ENCODE peak calls at places on chromosomes 3 and 15, in four cellular contexts. One of them, this sample, is unnamed.

GRCh38 chr3:197598404-197598980 is 42.7 kb upstream of the BDH1 start:
- DNase-seq in AG10803: no peak
- DNase-seq in NB4: no peak
- DNase-seq in adrenal gland: no peak
- DNase-seq in this sample: no peak

GRCh38 chr15:68372291-68372811 is 59.6 kb downstream of the ITGA11 start:
- DNase-seq in AG10803: no peak
- DNase-seq in NB4: peak
- DNase-seq in adrenal gland: peak
- DNase-seq in this sample: peak

GRCh38 chr3:71542548-71543370 is 40.8 kb downstream of the FOXP1 start:
- DNase-seq in adrenal gland: peak
- DNase-seq in NB4: peak
- DNase-seq in AG10803: peak
- DNase-seq in this sample: peak

GRCh38 chr15:63945838-63946298 is 100.4 kb downstream of the DAPK2 start:
- DNase-seq in NB4: no peak
- DNase-seq in adrenal gland: peak
- DNase-seq in AG10803: no peak
- DNase-seq in this sample: no peak

GRCh38 chr15:96338772-96339661 is 8.5 kb downstream of the NR2F2 start:
- DNase-seq in AG10803: no peak
- DNase-seq in adrenal gland: peak
- DNase-seq in NB4: no peak
- DNase-seq in this sample: peak

GRCh38 chr15:67303490-67304363 is 49.1 kb downstream of the IQCH start:
- DNase-seq in AG10803: peak
- DNase-seq in NB4: peak
- DNase-seq in adrenal gland: peak
- DNase-seq in this sample: peak

GRCh38 chr3:42590989-42591756 is 513 bp downstream of the SS18L2 start:
- DNase-seq in AG10803: no peak
- DNase-seq in NB4: no peak
- DNase-seq in adrenal gland: no peak
- DNase-seq in this sample: no peak

GRCh38 chr3:134371542-134372324 is 2.5 kb downstream of the AMOTL2 start:
- DNase-seq in adrenal gland: no peak
- DNase-seq in AG10803: peak
- DNase-seq in NB4: no peak
- DNase-seq in this sample: no peak

GRCh38 chr3:188863999-188864406 is 307.8 kb upstream of the TPRG1 start:
- DNase-seq in adrenal gland: no peak
- DNase-seq in AG10803: peak
- DNase-seq in NB4: no peak
- DNase-seq in this sample: peak

GRCh38 chr3:96813134-96813819 is 1.1 kb upstream of the EPHA6 start:
- DNase-seq in adrenal gland: peak
- DNase-seq in NB4: peak
- DNase-seq in AG10803: peak
- DNase-seq in this sample: peak
- H3K4me3 ChIP-seq in adrenal gland: peak
- H3K4me3 ChIP-seq in NB4: no peak
- H3K4me3 ChIP-seq in AG10803: peak
- H3K4me3 ChIP-seq in this sample: peak

GRCh38 chr3:56290376-56290775 is 177.9 kb downstream of the ERC2 start:
- DNase-seq in NB4: no peak
- DNase-seq in AG10803: no peak
- DNase-seq in adrenal gland: no peak
- DNase-seq in this sample: no peak

GRCh38 chr3:56291244-56291680 is 177.0 kb downstream of the ERC2 start:
- DNase-seq in AG10803: peak
- DNase-seq in adrenal gland: no peak
- DNase-seq in NB4: no peak
- DNase-seq in this sample: peak

GRCh38 chr3:56282341-56282740 is 185.9 kb downstream of the ERC2 start:
- DNase-seq in AG10803: no peak
- DNase-seq in NB4: peak
- DNase-seq in adrenal gland: no peak
- DNase-seq in this sample: no peak

GRCh38 chr3:56291953-56292352 is 176.3 kb downstream of the ERC2 start:
- DNase-seq in adrenal gland: no peak
- DNase-seq in NB4: no peak
- DNase-seq in AG10803: peak
- DNase-seq in this sample: peak

DNA sequence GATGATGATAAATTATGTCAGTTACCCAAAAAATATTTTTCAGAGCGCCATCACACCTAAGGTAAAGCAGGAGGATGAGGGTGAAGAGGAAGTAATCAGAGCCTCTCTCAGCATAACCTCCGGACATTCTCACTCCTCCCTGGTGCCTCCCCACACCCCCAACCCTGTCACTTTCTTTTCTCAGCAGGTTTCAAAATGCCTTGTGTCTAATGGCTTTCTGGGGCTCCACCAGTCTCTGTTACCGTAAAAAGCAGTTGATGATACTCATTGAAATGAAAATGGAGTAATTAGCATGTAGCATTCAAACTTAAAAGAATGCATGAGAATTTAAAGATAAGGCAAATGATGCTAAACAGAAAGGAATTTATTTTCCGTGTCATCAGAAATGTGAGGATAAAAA is 180.0 kb downstream of the ERC2 start:
- DNase-seq in AG10803: no peak
- DNase-seq in NB4: no peak
- DNase-seq in adrenal gland: no peak
- DNase-seq in this sample: no peak
- TF ChIP-seq CTCF in AG10803: no peak
- TF ChIP-seq CTCF in NB4: no peak
- TF ChIP-seq CTCF in adrenal gland: no peak
- TF ChIP-seq CTCF in this sample: no peak

GRCh38 chr3:177361042-177361938 is 164.0 kb upstream of the TBL1XR1 start:
- DNase-seq in NB4: peak
- DNase-seq in adrenal gland: no peak
- DNase-seq in AG10803: no peak
- DNase-seq in this sample: no peak
- H3K4me3 ChIP-seq in NB4: no peak
- H3K4me3 ChIP-seq in adrenal gland: peak
- H3K4me3 ChIP-seq in AG10803: no peak
- H3K4me3 ChIP-seq in this sample: no peak

DNA sequence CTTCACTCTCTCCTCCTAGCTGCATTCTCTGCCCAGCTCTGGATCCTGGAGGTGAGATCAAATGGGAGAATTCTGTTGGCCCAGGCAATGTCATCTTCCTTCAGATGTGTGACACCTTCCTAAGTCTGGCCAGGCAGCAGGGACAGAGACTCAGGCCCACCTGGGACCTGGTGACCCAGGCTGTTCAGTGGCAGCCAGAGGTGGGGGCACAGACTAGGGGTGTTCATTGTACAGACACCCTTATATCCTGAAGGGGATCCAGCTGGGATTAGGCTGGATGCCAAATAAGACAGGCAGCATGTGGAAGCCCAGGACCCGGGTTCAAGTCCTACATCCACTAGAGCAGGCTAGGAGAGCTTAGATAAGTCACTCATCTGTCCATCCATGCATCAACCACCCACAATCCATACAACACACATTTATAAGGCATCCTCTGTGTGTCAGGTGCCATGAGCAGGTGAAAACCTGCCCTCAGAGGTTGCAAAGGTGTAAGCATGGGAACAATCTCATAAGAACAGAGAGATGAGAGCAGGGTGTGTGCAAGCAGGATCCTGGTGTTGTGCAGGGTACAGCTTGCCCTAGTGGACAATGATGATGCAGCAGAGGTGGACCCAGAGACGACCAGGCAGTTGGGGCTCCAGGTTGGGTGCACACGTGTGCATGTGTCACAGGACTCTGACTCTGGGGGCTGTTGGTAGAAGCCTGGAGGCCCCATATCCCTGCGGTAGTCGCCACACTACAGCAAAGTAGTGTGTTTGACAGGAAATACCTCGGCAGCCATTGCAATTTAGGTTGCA is 18.3 kb upstream of the RPL29 start:
- DNase-seq in NB4: no peak
- DNase-seq in AG10803: no peak
- DNase-seq in adrenal gland: no peak
- DNase-seq in this sample: no peak
- TF ChIP-seq CTCF in NB4: peak
- TF ChIP-seq CTCF in AG10803: no peak
- TF ChIP-seq CTCF in adrenal gland: no peak
- TF ChIP-seq CTCF in this sample: no peak

GRCh38 chr3:12809001-12809400 is 12.5 kb downstream of the CAND2 start:
- DNase-seq in NB4: no peak
- DNase-seq in adrenal gland: no peak
- DNase-seq in AG10803: no peak
- DNase-seq in this sample: no peak

GRCh38 chr3:12808587-12808986 is 12.1 kb downstream of the CAND2 start:
- DNase-seq in adrenal gland: no peak
- DNase-seq in AG10803: no peak
- DNase-seq in NB4: no peak
- DNase-seq in this sample: no peak

GRCh38 chr3:12810013-12810780 is 13.7 kb downstream of the CAND2 start:
- DNase-seq in adrenal gland: peak
- DNase-seq in NB4: peak
- DNase-seq in AG10803: peak
- DNase-seq in this sample: peak

GRCh38 chr3:12807960-12808359 is 11.5 kb downstream of the CAND2 start:
- DNase-seq in NB4: no peak
- DNase-seq in AG10803: no peak
- DNase-seq in adrenal gland: no peak
- DNase-seq in this sample: no peak

GRCh38 chr3:12809435-12809834 is 13.0 kb downstream of the CAND2 start:
- DNase-seq in adrenal gland: no peak
- DNase-seq in AG10803: no peak
- DNase-seq in NB4: no peak
- DNase-seq in this sample: no peak
- H3K4me3 ChIP-seq in adrenal gland: peak
- H3K4me3 ChIP-seq in AG10803: peak
- H3K4me3 ChIP-seq in NB4: no peak
- H3K4me3 ChIP-seq in this sample: peak

GRCh38 chr3:131568460-131568859 is 65.7 kb upstream of the MRPL3 start:
- DNase-seq in adrenal gland: no peak
- DNase-seq in AG10803: no peak
- DNase-seq in NB4: no peak
- DNase-seq in this sample: no peak
- TF ChIP-seq CTCF in adrenal gland: no peak
- TF ChIP-seq CTCF in AG10803: peak
- TF ChIP-seq CTCF in NB4: no peak
- TF ChIP-seq CTCF in this sample: no peak